ENCODE peak calls at places on chromosome 20, in seven cellular contexts. M is tibial nerve, Z is A549, O is fibroblast of pulmonary artery, L is heart right ventricle, K is uterus, B is cardiac muscle cell. G is an unnamed sample.

GRCh38 chr20:46618316-46619110 is 32.7 kb downstream of the SLC13A3 start:
- DNase-seq in M (no peak), Z (no peak), O (no peak), L (no peak), K (no peak), B (no peak), G (no peak)

GRCh38 chr20:62908971-62909791 is 17.1 kb downstream of the DIDO1 start:
- DNase-seq in M (no peak), Z (no peak), O (no peak), L (no peak), K (no peak), B (no peak), G (no peak)

GRCh38 chr20:37095108-37095608 is 639 bp downstream of the RBL1 start:
- DNase-seq in M (no peak), Z (no peak), O (peak; percentile 5), L (no peak), K (no peak), B (no peak), G (peak; percentile 10)

GRCh38 chr20:31845300-31845863 is at the start of gene FOXS1:
- DNase-seq in M (peak; percentile 56), Z (no peak), O (peak; percentile 42), L (peak; percentile 64), K (peak; percentile 43), B (peak; percentile 78), G (no peak)

GRCh38 chr20:39206899-39207564 is 244.9 kb downstream of the DHX35 start:
- DNase-seq in M (no peak), Z (no peak), O (no peak), L (no peak), K (no peak), B (no peak), G (peak; percentile 22)

GRCh38 chr20:37394543-37395410 is 48.8 kb downstream of the SRC start:
- DNase-seq in M (no peak), Z (no peak), O (no peak), L (no peak), K (no peak), B (no peak), G (no peak)

GRCh38 chr20:11734431-11734830 is 183.3 kb upstream of the BTBD3 start:
- DNase-seq in M (no peak), Z (no peak), O (no peak), L (no peak), K (no peak), B (no peak), G (no peak)

GRCh38 chr20:62765432-62766070 is 30.7 kb upstream of the MRGBP start:
- DNase-seq in M (no peak), Z (no peak), O (no peak), L (no peak), K (no peak), B (no peak), G (no peak)

GRCh38 chr20:51696304-51697118 is 71.7 kb downstream of the ATP9A start:
- DNase-seq in M (no peak), Z (no peak), O (peak; percentile 37), L (no peak), K (peak; percentile 51), B (peak; percentile 37), G (peak; percentile 73)

GRCh38 chr20:49893242-49894072 is 21.9 kb downstream of the SPATA2 start:
- DNase-seq in M (no peak), Z (no peak), O (no peak), L (no peak), K (no peak), B (no peak), G (no peak)

GRCh38 chr20:49924247-49924646 is 8.9 kb upstream of the SPATA2 start:
- DNase-seq in M (no peak), Z (no peak), O (no peak), L (no peak), K (no peak), B (no peak), G (peak; percentile 39)

GRCh38 chr20:23114448-23114847 is 28.3 kb upstream of the CD93 start:
- DNase-seq in M (no peak), Z (no peak), O (no peak), L (no peak), K (no peak), B (no peak), G (no peak)

GRCh38 chr20:1882026-1882425 is 13.2 kb upstream of the SIRPA start:
- DNase-seq in M (no peak), Z (no peak), O (no peak), L (no peak), K (no peak), B (no peak), G (no peak)

GRCh38 chr20:32626859-32627636 is 41.9 kb upstream of the NOL4L start:
- DNase-seq in M (no peak), Z (no peak), O (no peak), L (no peak), K (no peak), B (no peak), G (no peak)

DNA sequence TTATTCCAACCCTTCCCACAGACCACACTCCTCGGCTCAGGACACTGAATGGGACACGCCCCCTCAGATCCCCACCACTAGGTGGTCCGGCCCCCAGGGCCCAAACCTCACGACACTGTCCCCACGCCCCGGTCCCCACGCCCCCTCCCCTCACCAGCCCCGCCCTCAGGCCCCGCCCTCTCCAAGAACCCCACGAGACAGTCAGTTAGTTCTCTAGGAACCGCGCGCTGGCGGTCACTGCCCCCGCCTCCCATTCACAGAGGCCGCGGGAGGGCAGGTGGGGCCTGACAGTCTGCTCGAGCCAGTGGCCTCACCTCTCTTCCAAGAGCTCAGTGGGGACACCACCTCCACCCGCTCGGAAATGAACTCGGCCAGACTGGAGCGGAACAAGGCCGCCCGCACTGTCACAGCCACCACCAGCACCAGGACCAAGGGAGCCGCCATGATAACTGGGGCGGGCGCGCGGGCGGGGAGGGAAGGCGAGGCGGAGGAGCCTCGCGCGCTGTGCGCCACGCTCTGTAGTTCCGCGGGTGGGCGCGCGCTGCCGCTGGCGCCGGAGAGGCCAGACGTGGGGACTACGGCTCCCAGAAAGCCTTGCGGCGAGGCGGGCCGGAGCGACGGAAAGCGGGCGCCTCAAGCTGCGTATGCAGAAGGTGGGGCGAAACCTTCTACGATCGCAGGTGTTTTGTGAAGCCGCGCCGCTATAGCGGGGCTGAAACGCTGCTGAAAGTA is at the start of gene PIGU:
- DNase-seq in M (peak; percentile 85), Z (peak; percentile 91), O (peak; percentile 95), L (peak; percentile 95), K (peak; percentile 91), B (peak; percentile 97), G (peak; percentile 88)
- TF ChIP-seq CTCF in M (peak; percentile 58), Z (no peak), O (no peak), L (no peak), K (peak; percentile 56), B (no peak), G (peak; percentile 8)

GRCh38 chr20:21505161-21505809 is 8.6 kb downstream of the NKX2-2 start:
- DNase-seq in M (peak; percentile 73), Z (peak; percentile 83), O (peak; percentile 51), L (peak; percentile 66), K (no peak), B (peak; percentile 84), G (peak; percentile 46)

GRCh38 chr20:21504323-21504722 is 9.5 kb downstream of the NKX2-2 start:
- DNase-seq in M (no peak), Z (no peak), O (no peak), L (no peak), K (no peak), B (no peak), G (no peak)

GRCh38 chr20:21508230-21509078 is 5.4 kb downstream of the NKX2-2 start:
- DNase-seq in M (no peak), Z (no peak), O (no peak), L (no peak), K (no peak), B (no peak), G (no peak)

GRCh38 chr20:21507275-21508229 is 6.3 kb downstream of the NKX2-2 start:
- DNase-seq in M (no peak), Z (no peak), O (no peak), L (no peak), K (no peak), B (no peak), G (no peak)

DNA sequence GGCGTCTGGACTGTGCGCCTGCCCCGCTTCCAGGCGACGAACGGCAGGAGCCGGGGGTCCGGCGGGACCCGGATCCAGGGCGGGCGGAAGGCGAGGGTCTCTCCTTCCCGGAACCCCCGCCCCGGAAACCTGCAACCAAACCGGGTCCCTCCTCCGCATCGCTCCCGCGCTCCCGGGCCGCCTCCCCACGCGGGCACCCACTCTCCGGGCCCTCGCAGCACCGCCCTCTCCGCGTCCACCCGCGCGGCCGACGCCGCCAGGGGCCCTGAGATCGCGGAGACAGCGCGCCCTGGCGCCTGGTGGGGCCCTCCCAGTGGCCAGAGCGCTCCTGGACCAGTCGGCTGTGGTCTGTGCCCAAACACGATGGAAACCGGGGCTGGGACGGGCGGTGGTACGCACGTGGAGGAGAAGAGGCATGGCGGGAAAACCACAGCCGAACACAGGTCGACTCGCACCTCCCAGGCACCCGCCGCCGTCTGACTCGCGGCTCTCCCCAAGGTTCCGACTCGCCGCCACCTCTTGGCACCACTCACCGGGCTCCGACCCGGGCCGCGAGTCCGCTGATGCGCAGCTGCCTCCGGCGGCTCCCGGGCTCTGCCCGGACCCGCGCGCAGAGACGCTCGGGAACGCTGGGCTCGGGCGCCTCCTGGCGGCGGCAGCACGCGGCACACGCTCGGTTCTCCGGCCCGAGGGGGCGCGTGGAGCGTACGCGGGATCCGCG is 7.9 kb downstream of the NKX2-2 start:
- DNase-seq in M (no peak), Z (peak; percentile 80), O (peak; percentile 49), L (peak; percentile 57), K (no peak), B (peak; percentile 70), G (peak; percentile 47)
- H3K4me3 ChIP-seq in M (no peak overlapping the region), Z (peak overlapping the region; percentile 55), O (peak overlapping the region; percentile 46), L (peak overlapping the region; percentile 51), K (no peak overlapping the region), B (peak overlapping the region; percentile 31), G (peak overlapping the region; percentile 57)

GRCh38 chr20:16904751-16905150 is 156.6 kb downstream of the OTOR start:
- DNase-seq in M (no peak), Z (no peak), O (no peak), L (no peak), K (no peak), B (no peak), G (no peak)
- TF ChIP-seq CTCF in M (no peak), Z (no peak), O (no peak), L (no peak), K (no peak), B (no peak), G (no peak)

GRCh38 chr20:19211252-19211651 is 1.2 kb upstream of the SLC24A3 start:
- DNase-seq in M (no peak), Z (no peak), O (no peak), L (no peak), K (peak; percentile 42), B (no peak), G (no peak)
- H3K4me3 ChIP-seq in M (no peak overlapping the region), Z (no peak overlapping the region), O (no peak overlapping the region), L (no peak overlapping the region), K (peak overlapping the region; percentile 50), B (no peak overlapping the region), G (no peak overlapping the region)